ENCODE peak calls at places on chromosomes 11 and 22, in four cellular contexts. F is fibroblast of lung, X is uterus, R is heart right ventricle. L is an unnamed sample.
A peak's percentile ranks its signal among the peaks of the same experiment; 100 is the strongest.

GRCh38 chr11:82671451-82671850 is 62.2 kb downstream of the FAM181B start:
- DNase-seq in F (no peak), R (no peak), X (no peak), L (no peak)

GRCh38 chr22:11629661-11630385 is 3898.2 kb upstream of the OR11H1 start:
- DNase-seq in X (no peak), R (no peak), F (no peak), L (no peak)

GRCh38 chr11:134643519-134644042 is 231.5 kb upstream of the B3GAT1 start:
- DNase-seq in F (no peak), X (no peak), R (no peak), L (peak; percentile 43)

GRCh38 chr11:24386551-24387404 is 110.1 kb upstream of the LUZP2 start:
- DNase-seq in F (peak; percentile 41), X (no peak), R (no peak), L (no peak)

GRCh38 chr22:45341503-45341902 is 31.8 kb downstream of the FAM118A start:
- DNase-seq in X (no peak), R (no peak), F (no peak), L (no peak)

GRCh38 chr11:116879789-116880402 is 42.5 kb upstream of the APOA1 start:
- DNase-seq in X (peak; percentile 33), F (peak; percentile 68), R (no peak), L (no peak)

GRCh38 chr11:77198440-77198849 is 70.4 kb downstream of the MYO7A start:
- DNase-seq in F (no peak), R (no peak), X (peak; percentile 6), L (no peak)

GRCh38 chr22:36726007-36726380 is 22.4 kb upstream of the CACNG2 start:
- DNase-seq in X (no peak), R (no peak), F (no peak), L (peak; percentile 49)

GRCh38 chr11:121464352-121464946 is 11.7 kb upstream of the SORL1-AS1 start:
- DNase-seq in X (peak; percentile 76), F (peak; percentile 97), R (peak; percentile 57), L (no peak)

GRCh38 chr11:15104166-15104565 is 10.6 kb upstream of the INSC start:
- DNase-seq in X (no peak), F (no peak), R (no peak), L (no peak)

GRCh38 chr11:61630104-61630503 is 49.2 kb upstream of the SYT7 start:
- DNase-seq in X (no peak), F (no peak), R (no peak), L (no peak)

GRCh38 chr11:1290052-1291040 is 19.1 kb downstream of the TOLLIP start:
- DNase-seq in X (peak; percentile 5), R (no peak), F (no peak), L (no peak)

GRCh38 chr11:119044708-119045107 is 12.3 kb downstream of the HYOU1 start:
- DNase-seq in F (no peak), X (no peak), R (no peak), L (no peak)

GRCh38 chr22:22037740-22038139 is 55.2 kb upstream of the TOP3B start:
- DNase-seq in R (no peak), X (no peak), F (peak; percentile 70), L (no peak)

GRCh38 chr22:24424001-24424900 is 3.1 kb upstream of the ADORA2A start:
- DNase-seq in F (no peak), X (no peak), R (peak; percentile 35), L (no peak)

GRCh38 chr22:21651521-21652009 is 9.5 kb downstream of the SDF2L1 start:
- DNase-seq in X (no peak), R (no peak), F (no peak), L (no peak)

GRCh38 chr22:25048659-25049657 is 96.4 kb downstream of the KIAA1671 start:
- DNase-seq in F (peak; percentile 36), R (peak; percentile 65), X (peak; percentile 46), L (no peak)

GRCh38 chr11:93611836-93612677 is 49.4 kb upstream of the CEP295 start:
- DNase-seq in F (no peak), X (no peak), R (no peak), L (no peak)

GRCh38 chr22:31614781-31615480 is 47.1 kb downstream of the PISD start:
- DNase-seq in X (no peak), R (no peak), F (no peak), L (no peak)

GRCh38 chr11:27209562-27210005 is 153.4 kb downstream of the CCDC34 start:
- DNase-seq in R (peak; percentile 41), X (no peak), F (peak; percentile 100), L (no peak)

GRCh38 chr11:124274000-124274399 is 17.8 kb downstream of the OR8G5 start:
- DNase-seq in X (no peak), R (no peak), F (no peak), L (no peak)

GRCh38 chr22:31987180-31987579 is 42.8 kb downstream of the YWHAH start:
- DNase-seq in F (no peak), X (no peak), R (no peak), L (no peak)

GRCh38 chr11:66694056-66694410 is 16.3 kb upstream of the RBM4B start:
- DNase-seq in R (no peak), X (no peak), F (no peak), L (no peak)

GRCh38 chr11:121841487-121842167 is 274.4 kb downstream of the BLID start:
- DNase-seq in X (no peak), R (no peak), F (peak; percentile 94), L (no peak)

GRCh38 chr11:125982348-125982730 is 36.5 kb downstream of the VSIG10L2 start:
- DNase-seq in F (no peak), X (no peak), R (no peak), L (no peak)

GRCh38 chr11:117769530-117769929 is 27.5 kb downstream of the DSCAML1 start:
- DNase-seq in F (no peak), X (no peak), R (no peak), L (no peak)

GRCh38 chr22:47168900-47169800 is 406.7 kb downstream of the TBC1D22A start:
- DNase-seq in R (peak; percentile 12), F (peak; percentile 21), X (no peak), L (peak; percentile 64)

GRCh38 chr11:117410861-117411725 is 83.4 kb downstream of the CEP164 start:
- DNase-seq in F (no peak), R (no peak), X (no peak), L (no peak)

GRCh38 chr11:7575841-7576451 is 62.1 kb downstream of the PPFIBP2 start:
- DNase-seq in R (peak; percentile 37), X (no peak), F (no peak), L (no peak)

GRCh38 chr11:69718147-69718546 is 14.3 kb upstream of the FGF19 start:
- DNase-seq in X (no peak), R (peak; percentile 51), F (no peak), L (no peak)

GRCh38 chr11:32448232-32448631 is 12.9 kb upstream of the WT1 start:
- DNase-seq in X (peak; percentile 48), F (peak; percentile 8), R (no peak), L (no peak)

GRCh38 chr11:117966908-117967307 is 19.3 kb upstream of the IL10RA start:
- DNase-seq in F (no peak), R (no peak), X (no peak), L (no peak)

GRCh38 chr11:47418454-47419259 is 7.6 kb downstream of the PSMC3 start:
- DNase-seq in F (no peak), X (no peak), R (no peak), L (no peak)

GRCh38 chr11:119417726-119418540 is 5.0 kb downstream of the THY1 start:
- DNase-seq in R (no peak), F (peak; percentile 99), X (no peak), L (no peak)

GRCh38 chr22:17152971-17153370 is 6.1 kb downstream of the HDHD5 start:
- DNase-seq in R (no peak), F (no peak), X (no peak), L (no peak)

GRCh38 chr22:27046603-27047002 is 389.2 kb downstream of the MIAT start:
- DNase-seq in X (no peak), F (no peak), R (no peak), L (no peak)

DNA sequence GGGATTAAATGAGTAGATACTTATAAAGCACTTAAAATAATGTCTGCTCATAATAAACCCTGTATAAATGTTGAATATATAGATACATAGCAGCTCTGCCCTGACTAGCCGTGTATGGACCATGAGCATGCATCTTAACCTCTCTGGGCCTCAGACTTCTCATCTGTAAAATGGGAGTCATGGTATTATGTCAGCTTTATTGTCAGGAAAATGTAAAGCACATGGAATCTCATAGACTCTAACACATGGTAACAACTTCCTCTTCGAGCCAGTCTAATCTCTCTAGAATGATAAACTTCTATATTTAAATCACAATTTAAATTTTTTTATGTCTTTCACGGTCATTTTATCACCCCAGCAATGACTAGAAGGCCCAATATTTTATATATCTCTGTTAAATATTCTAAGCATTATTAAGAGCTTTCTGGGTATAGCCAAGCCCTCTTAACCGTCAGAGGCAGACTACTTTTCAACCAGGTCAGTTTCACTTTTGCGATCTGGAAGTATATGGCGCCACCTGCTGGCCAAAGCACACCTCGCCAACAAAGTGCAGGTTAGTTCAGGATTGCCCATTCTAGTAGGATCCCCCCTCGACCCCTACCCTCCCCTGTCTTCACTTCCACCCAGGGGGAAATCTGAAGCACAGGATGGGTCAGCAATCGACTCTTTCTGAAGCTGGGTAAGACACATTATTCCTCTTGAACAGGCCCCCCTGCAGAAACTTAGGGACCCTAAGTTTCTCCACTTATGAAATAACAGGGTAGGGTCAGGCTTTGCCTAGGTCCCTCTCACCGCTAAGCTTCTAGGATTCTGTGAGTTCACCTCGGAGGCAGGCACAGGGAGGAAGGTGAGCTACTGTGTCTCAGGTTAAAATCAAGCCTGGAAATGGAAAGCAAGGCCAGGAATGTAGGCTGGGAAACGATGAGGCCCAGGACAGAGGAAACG is 36.0 kb downstream of the KCNJ1 start:
- DNase-seq in X (peak; percentile 77), F (peak; percentile 68), R (peak; percentile 81), L (peak; percentile 84)
- TF ChIP-seq CTCF in X (peak; percentile 74), F (peak; percentile 87), R (peak; percentile 90), L (peak; percentile 96)

GRCh38 chr22:41957941-41958556 is 6.1 kb downstream of the SMIM45 start:
- DNase-seq in X (no peak), R (no peak), F (no peak), L (no peak)
- TF ChIP-seq CTCF in X (no peak), R (no peak), F (no peak), L (no peak)

GRCh38 chr22:35352214-35353111 is 28.4 kb upstream of the HMOX1 start:
- DNase-seq in R (peak; percentile 65), X (peak; percentile 59), F (peak; percentile 39), L (no peak)
- TF ChIP-seq CTCF in R (peak; percentile 41), X (no peak), F (no peak), L (peak; percentile 32)

DNA sequence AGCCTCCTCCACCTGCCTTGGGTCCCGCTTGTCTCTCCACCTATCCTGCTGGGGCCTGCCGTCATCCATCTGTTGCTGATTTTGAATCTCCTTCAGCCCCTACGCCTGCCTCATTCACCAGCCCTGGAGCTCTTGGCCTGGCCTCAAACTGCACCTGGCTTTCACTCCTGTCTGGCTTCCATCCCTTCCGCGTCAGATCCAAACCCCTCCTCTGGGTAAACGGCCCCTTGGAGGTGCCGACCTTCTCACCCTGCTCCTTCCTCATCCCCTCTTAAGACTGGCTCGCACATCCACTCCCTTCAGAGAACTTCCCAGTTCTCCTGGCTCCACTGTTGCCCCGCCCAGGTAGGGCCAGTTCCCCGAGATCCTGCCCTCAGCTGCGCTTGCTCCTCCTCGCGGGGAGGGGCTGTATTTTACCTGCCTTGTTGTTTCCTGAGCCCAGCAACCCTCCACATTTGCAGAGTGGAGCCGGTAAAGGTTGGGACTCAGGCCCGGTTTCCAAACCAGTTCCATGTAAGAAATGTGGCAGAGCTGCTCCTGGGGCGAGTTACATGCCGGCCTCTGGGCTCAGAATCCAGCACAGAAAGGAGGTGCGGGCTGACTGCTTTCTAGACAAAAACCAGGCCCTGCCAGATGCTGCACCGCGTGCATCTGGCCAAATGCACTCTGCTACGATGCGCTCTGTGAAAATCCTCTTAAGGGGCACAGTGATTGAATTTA is 13.9 kb upstream of the SHANK2 start:
- DNase-seq in F (no peak), R (no peak), X (no peak), L (no peak)
- TF ChIP-seq CTCF in F (no peak), R (no peak), X (no peak), L (no peak)